ENCODE peak calls at places on chromosomes 3 and 15, in nine cellular contexts. U is M059J; V is stimulated activated CD8-positive, alpha-beta memory T cell treated with anti-CD3 and anti-CD28 coated beads, Interleukin-12 subunit alpha, Interleukin-12 subunit beta, amount 100 ng/mL, for 4 hours; T is stimulated activated CD4-positive, alpha-beta T cell treated with anti-CD3 and anti-CD28 coated beads, Interleukin-1b, Interleukin-23, amount 100 ng/mL, for 4 hours; N is thoracic aorta; I is activated naive CD4-positive, alpha-beta T cell treated with anti-CD3 and anti-CD28 coated beads, Interleukin-2, amount 50 U/mL, for 16 hours; A is BJ; X is GM12878; P is SK-N-DZ. L is an unnamed sample.

GRCh38 chr3:120198305-120198878 is 86.6 kb downstream of the GPR156 start:
- DNase-seq in U (peak; percentile 70), V (no peak), T (no peak), N (no peak), I (no peak), A (no peak), X (no peak), P (peak; percentile 30), L (no peak)

GRCh38 chr15:94610069-94610863 is 378.9 kb downstream of the MCTP2 start:
- DNase-seq in U (no peak), V (no peak), T (no peak), N (no peak), I (no peak), A (no peak), X (peak; percentile 23), P (no peak), L (no peak)

GRCh38 chr15:52772766-52773165 is 17.4 kb downstream of the ONECUT1 start:
- DNase-seq in U (no peak), V (no peak), T (no peak), N (no peak), I (no peak), A (no peak), X (no peak), P (no peak), L (no peak)

GRCh38 chr15:33093234-33093633 is 101.3 kb downstream of the FMN1 start:
- DNase-seq in U (no peak), V (no peak), T (no peak), N (no peak), I (no peak), A (no peak), X (no peak), P (peak; percentile 41), L (no peak)

GRCh38 chr3:127475975-127476374 is 114.6 kb downstream of the TPRA1 start:
- DNase-seq in U (peak; percentile 9), V (no peak), T (no peak), N (no peak), I (no peak), A (no peak), X (no peak), P (no peak), L (no peak)

GRCh38 chr3:28399196-28399595 is 50.6 kb upstream of the AZI2 start:
- DNase-seq in U (no peak), V (no peak), T (no peak), N (no peak), I (no peak), A (no peak), X (no peak), P (no peak), L (no peak)

GRCh38 chr15:74173545-74174215 is at the start of gene ISLR:
- DNase-seq in U (no peak), V (no peak), T (no peak), N (no peak), I (no peak), A (peak; percentile 51), X (no peak), P (peak; percentile 65), L (no peak)

GRCh38 chr3:43727930-43728329 is 37.2 kb downstream of the ABHD5 start:
- DNase-seq in U (no peak), V (no peak), T (no peak), N (no peak), I (no peak), A (no peak), X (no peak), P (no peak), L (no peak)

GRCh38 chr15:95025924-95026728 is 794.8 kb downstream of the MCTP2 start:
- DNase-seq in U (peak; percentile 39), V (no peak), T (no peak), N (no peak), I (peak; percentile 12), A (no peak), X (no peak), P (peak; percentile 29), L (no peak)

GRCh38 chr3:48830660-48831190 is 16.9 kb downstream of the PRKAR2A start:
- DNase-seq in U (no peak), V (no peak), T (no peak), N (no peak), I (no peak), A (no peak), X (no peak), P (no peak), L (no peak)

GRCh38 chr15:63503739-63504246 is 600 bp upstream of the USP3 start:
- DNase-seq in U (peak; percentile 75), V (peak; percentile 82), T (peak; percentile 86), N (peak; percentile 63), I (peak; percentile 90), A (no peak), X (no peak), P (peak; percentile 43), L (peak; percentile 85)

GRCh38 chr15:50880651-50881114 is 27.8 kb upstream of the AP4E1 start:
- DNase-seq in U (peak; percentile 13), V (no peak), T (no peak), N (no peak), I (no peak), A (peak; percentile 67), X (peak; percentile 54), P (no peak), L (no peak)

GRCh38 chr3:185822221-185822956 is 2.5 kb downstream of the IGF2BP2 start:
- DNase-seq in U (peak; percentile 75), V (no peak), T (no peak), N (no peak), I (no peak), A (no peak), X (no peak), P (no peak), L (no peak)